ENCODE peak calls at places on chromosomes 16 and 17, in six cellular contexts. One of them, this sample, is unnamed. For H3K27me3 and H3K9me3, the result is how much of the 10 kb centered on the place peaks cover.

GRCh38 chr17:9291912-9292562 is 270.7 kb downstream of the NTN1 start:
- DNase-seq in cardiac muscle cell: peak
- DNase-seq in pancreas: no peak
- DNase-seq in prostate gland: peak
- DNase-seq in effector memory CD4-positive, alpha-beta T cell: no peak
- DNase-seq in tibial nerve: peak
- DNase-seq in this sample: peak

GRCh38 chr16:66976746-66977145 is 11.6 kb upstream of the CES4A start:
- DNase-seq in tibial nerve: no peak
- DNase-seq in effector memory CD4-positive, alpha-beta T cell: no peak
- DNase-seq in cardiac muscle cell: no peak
- DNase-seq in pancreas: no peak
- DNase-seq in prostate gland: no peak
- DNase-seq in this sample: no peak

GRCh38 chr17:38579934-38580333 is 25.8 kb downstream of the SRCIN1 start:
- DNase-seq in cardiac muscle cell: peak
- DNase-seq in pancreas: no peak
- DNase-seq in tibial nerve: no peak
- DNase-seq in prostate gland: no peak
- DNase-seq in effector memory CD4-positive, alpha-beta T cell: no peak
- DNase-seq in this sample: peak

GRCh38 chr16:82509636-82510035 is 117.1 kb upstream of the CDH13 start:
- DNase-seq in prostate gland: no peak
- DNase-seq in cardiac muscle cell: no peak
- DNase-seq in effector memory CD4-positive, alpha-beta T cell: no peak
- DNase-seq in tibial nerve: no peak
- DNase-seq in pancreas: no peak
- DNase-seq in this sample: no peak

GRCh38 chr16:27803775-27804549 is 254.0 kb downstream of the KATNIP start:
- DNase-seq in cardiac muscle cell: no peak
- DNase-seq in pancreas: no peak
- DNase-seq in effector memory CD4-positive, alpha-beta T cell: no peak
- DNase-seq in prostate gland: no peak
- DNase-seq in tibial nerve: no peak
- DNase-seq in this sample: no peak

GRCh38 chr16:49504626-49505025 is 131.0 kb downstream of the C16orf78 start:
- DNase-seq in effector memory CD4-positive, alpha-beta T cell: no peak
- DNase-seq in cardiac muscle cell: no peak
- DNase-seq in pancreas: no peak
- DNase-seq in tibial nerve: no peak
- DNase-seq in prostate gland: no peak
- DNase-seq in this sample: no peak

GRCh38 chr17:45368661-45369060 is 51.8 kb upstream of the MAP3K14 start:
- DNase-seq in cardiac muscle cell: no peak
- DNase-seq in prostate gland: no peak
- DNase-seq in effector memory CD4-positive, alpha-beta T cell: no peak
- DNase-seq in pancreas: no peak
- DNase-seq in tibial nerve: no peak
- DNase-seq in this sample: no peak

GRCh38 chr17:18031955-18032354 is 7.0 kb downstream of the ATPAF2 start:
- DNase-seq in effector memory CD4-positive, alpha-beta T cell: no peak
- DNase-seq in prostate gland: no peak
- DNase-seq in tibial nerve: no peak
- DNase-seq in cardiac muscle cell: no peak
- DNase-seq in pancreas: no peak
- DNase-seq in this sample: no peak

GRCh38 chr16:29736764-29737163 is 9.0 kb downstream of the C16orf54 start:
- DNase-seq in pancreas: no peak
- DNase-seq in effector memory CD4-positive, alpha-beta T cell: no peak
- DNase-seq in tibial nerve: no peak
- DNase-seq in prostate gland: no peak
- DNase-seq in cardiac muscle cell: no peak
- DNase-seq in this sample: no peak

GRCh38 chr17:34542700-34543336 is 36.6 kb upstream of the TMEM132E start:
- DNase-seq in pancreas: no peak
- DNase-seq in cardiac muscle cell: peak
- DNase-seq in tibial nerve: peak
- DNase-seq in effector memory CD4-positive, alpha-beta T cell: peak
- DNase-seq in prostate gland: peak
- DNase-seq in this sample: no peak

GRCh38 chr16:68778551-68779231 is 41.6 kb downstream of the CDH1 start:
- DNase-seq in tibial nerve: no peak
- DNase-seq in prostate gland: peak
- DNase-seq in effector memory CD4-positive, alpha-beta T cell: no peak
- DNase-seq in pancreas: peak
- DNase-seq in cardiac muscle cell: peak
- DNase-seq in this sample: no peak

GRCh38 chr17:69607162-69607834 is 192.8 kb downstream of the MAP2K6 start:
- DNase-seq in prostate gland: peak
- DNase-seq in cardiac muscle cell: peak
- DNase-seq in pancreas: peak
- DNase-seq in tibial nerve: peak
- DNase-seq in effector memory CD4-positive, alpha-beta T cell: no peak
- DNase-seq in this sample: peak

GRCh38 chr17:82927661-82928601 is 88.1 kb upstream of the ZNF750 start:
- DNase-seq in tibial nerve: no peak
- DNase-seq in cardiac muscle cell: no peak
- DNase-seq in effector memory CD4-positive, alpha-beta T cell: no peak
- DNase-seq in pancreas: peak
- DNase-seq in prostate gland: no peak
- DNase-seq in this sample: no peak

GRCh38 chr16:70696368-70696767 is 10.5 kb upstream of the MTSS2 start:
- DNase-seq in tibial nerve: no peak
- DNase-seq in effector memory CD4-positive, alpha-beta T cell: no peak
- DNase-seq in pancreas: peak
- DNase-seq in cardiac muscle cell: no peak
- DNase-seq in prostate gland: no peak
- DNase-seq in this sample: no peak

GRCh38 chr17:66625321-66625767 is 209.6 kb upstream of the CACNG5 start:
- DNase-seq in cardiac muscle cell: no peak
- DNase-seq in pancreas: no peak
- DNase-seq in prostate gland: no peak
- DNase-seq in tibial nerve: no peak
- DNase-seq in effector memory CD4-positive, alpha-beta T cell: no peak
- DNase-seq in this sample: no peak

GRCh38 chr17:751269-752001 is 629 bp downstream of the GEMIN4 start:
- DNase-seq in tibial nerve: no peak
- DNase-seq in cardiac muscle cell: peak
- DNase-seq in pancreas: no peak
- DNase-seq in prostate gland: no peak
- DNase-seq in effector memory CD4-positive, alpha-beta T cell: no peak
- DNase-seq in this sample: peak

GRCh38 chr16:2212362-2213324 is 2.0 kb upstream of the BRICD5 start:
- DNase-seq in cardiac muscle cell: no peak
- DNase-seq in prostate gland: peak
- DNase-seq in tibial nerve: no peak
- DNase-seq in effector memory CD4-positive, alpha-beta T cell: no peak
- DNase-seq in pancreas: peak
- DNase-seq in this sample: no peak

DNA sequence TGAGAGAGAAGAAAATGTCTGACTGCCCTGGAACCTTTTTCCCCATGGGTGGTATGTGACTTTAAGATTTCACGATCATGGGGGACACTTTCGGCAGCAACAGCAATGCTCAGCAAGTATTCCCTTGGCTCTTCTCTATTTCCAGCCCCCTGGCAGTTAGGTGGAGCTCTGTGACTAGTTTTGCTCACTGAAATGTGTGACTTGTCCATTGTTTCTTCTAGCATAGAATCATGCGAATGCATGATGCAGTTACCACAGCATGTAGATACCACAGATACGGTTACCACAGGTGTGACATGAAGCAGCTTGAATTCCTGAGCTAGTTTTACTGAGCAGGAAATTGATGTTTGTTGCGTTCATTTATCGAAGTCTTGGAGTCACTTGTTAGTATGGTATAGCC is 1034.5 kb upstream of the EEF2KMT start:
- DNase-seq in tibial nerve: no peak
- DNase-seq in pancreas: no peak
- DNase-seq in prostate gland: no peak
- DNase-seq in effector memory CD4-positive, alpha-beta T cell: no peak
- DNase-seq in cardiac muscle cell: no peak
- DNase-seq in this sample: no peak
- H3K4me3 ChIP-seq in tibial nerve: no peak
- H3K4me3 ChIP-seq in pancreas: no peak
- H3K4me3 ChIP-seq in prostate gland: no peak
- H3K4me3 ChIP-seq in effector memory CD4-positive, alpha-beta T cell: no peak
- H3K4me3 ChIP-seq in cardiac muscle cell: no peak
- H3K4me3 ChIP-seq in this sample: no peak

GRCh38 chr17:16301963-16302855 is 51.1 kb downstream of the CENPV start:
- DNase-seq in effector memory CD4-positive, alpha-beta T cell: no peak
- DNase-seq in prostate gland: no peak
- DNase-seq in tibial nerve: no peak
- DNase-seq in cardiac muscle cell: no peak
- DNase-seq in pancreas: no peak
- DNase-seq in this sample: no peak

GRCh38 chr17:16300554-16300953 is 52.7 kb downstream of the CENPV start:
- DNase-seq in tibial nerve: no peak
- DNase-seq in cardiac muscle cell: no peak
- DNase-seq in effector memory CD4-positive, alpha-beta T cell: no peak
- DNase-seq in pancreas: no peak
- DNase-seq in prostate gland: no peak
- DNase-seq in this sample: no peak

GRCh38 chr17:16304832-16305231 is 48.4 kb downstream of the CENPV start:
- DNase-seq in cardiac muscle cell: peak
- DNase-seq in tibial nerve: no peak
- DNase-seq in effector memory CD4-positive, alpha-beta T cell: no peak
- DNase-seq in prostate gland: no peak
- DNase-seq in pancreas: no peak
- DNase-seq in this sample: peak

GRCh38 chr17:16298140-16298662 is 55.1 kb downstream of the CENPV start:
- DNase-seq in prostate gland: no peak
- DNase-seq in pancreas: no peak
- DNase-seq in tibial nerve: no peak
- DNase-seq in cardiac muscle cell: no peak
- DNase-seq in effector memory CD4-positive, alpha-beta T cell: no peak
- DNase-seq in this sample: no peak

DNA sequence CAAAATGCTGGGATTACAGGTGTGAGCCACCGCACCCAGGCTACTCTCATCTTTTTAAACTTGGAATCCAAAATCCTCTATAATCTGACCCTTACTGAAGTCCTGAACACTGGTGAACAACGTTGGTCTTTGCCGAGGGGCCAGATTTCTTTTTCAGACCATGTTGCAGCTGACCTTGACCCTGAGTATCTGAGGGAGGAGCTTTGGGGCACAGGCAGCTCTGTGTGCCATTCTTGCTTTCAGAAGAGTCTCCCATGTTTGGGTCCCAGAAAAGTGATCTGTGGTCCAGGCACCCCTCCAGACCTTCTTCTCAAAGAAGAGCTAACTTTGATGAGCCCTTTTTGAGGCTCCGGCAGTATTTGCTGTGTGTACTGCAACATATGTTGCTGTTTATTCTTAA is 50.4 kb downstream of the CENPV start:
- DNase-seq in prostate gland: no peak
- DNase-seq in effector memory CD4-positive, alpha-beta T cell: no peak
- DNase-seq in tibial nerve: no peak
- DNase-seq in pancreas: no peak
- DNase-seq in cardiac muscle cell: no peak
- DNase-seq in this sample: no peak
- H3K27me3 ChIP-seq in prostate gland: under half
- H3K27me3 ChIP-seq in effector memory CD4-positive, alpha-beta T cell: under half
- H3K27me3 ChIP-seq in tibial nerve: under half
- H3K27me3 ChIP-seq in pancreas: under half
- H3K27me3 ChIP-seq in cardiac muscle cell: under half
- H3K27me3 ChIP-seq in this sample: under half

DNA sequence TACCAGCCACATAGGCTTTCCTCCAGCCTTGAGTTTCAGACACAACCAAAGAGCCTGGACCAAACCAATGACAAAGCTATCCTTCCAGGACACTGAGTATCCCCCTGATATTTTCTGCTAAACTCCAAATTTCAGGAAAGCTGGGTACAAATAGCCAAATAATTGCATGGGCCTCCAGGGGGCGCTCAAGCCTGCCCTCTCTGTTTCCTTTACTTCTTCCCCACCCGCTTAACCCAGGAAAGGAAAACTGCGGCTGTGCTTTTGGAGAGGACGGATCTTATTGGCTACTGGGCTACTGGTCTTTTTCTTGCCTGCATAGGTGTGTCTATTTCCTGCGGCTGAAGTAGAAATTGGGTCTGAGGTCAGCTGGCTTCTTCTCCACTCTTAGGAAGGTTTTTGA is 30.1 kb downstream of the GNGT2 start:
- DNase-seq in prostate gland: peak
- DNase-seq in cardiac muscle cell: peak
- DNase-seq in effector memory CD4-positive, alpha-beta T cell: peak
- DNase-seq in pancreas: no peak
- DNase-seq in tibial nerve: peak
- DNase-seq in this sample: peak
- H3K9me3 ChIP-seq in prostate gland: under half
- H3K9me3 ChIP-seq in cardiac muscle cell: under half
- H3K9me3 ChIP-seq in effector memory CD4-positive, alpha-beta T cell: under half
- H3K9me3 ChIP-seq in pancreas: under half
- H3K9me3 ChIP-seq in tibial nerve: under half
- H3K9me3 ChIP-seq in this sample: under half

GRCh38 chr16:81442909-81443687 is 1.5 kb upstream of the CMIP start:
- DNase-seq in cardiac muscle cell: no peak
- DNase-seq in tibial nerve: no peak
- DNase-seq in prostate gland: no peak
- DNase-seq in pancreas: no peak
- DNase-seq in effector memory CD4-positive, alpha-beta T cell: no peak
- DNase-seq in this sample: no peak

GRCh38 chr16:81444448-81445121 is at the start of gene CMIP:
- DNase-seq in tibial nerve: peak
- DNase-seq in pancreas: peak
- DNase-seq in prostate gland: peak
- DNase-seq in cardiac muscle cell: peak
- DNase-seq in effector memory CD4-positive, alpha-beta T cell: peak
- DNase-seq in this sample: peak

GRCh38 chr16:81442220-81442908 is 2.2 kb upstream of the CMIP start:
- DNase-seq in pancreas: no peak
- DNase-seq in cardiac muscle cell: no peak
- DNase-seq in tibial nerve: no peak
- DNase-seq in effector memory CD4-positive, alpha-beta T cell: no peak
- DNase-seq in prostate gland: no peak
- DNase-seq in this sample: no peak

GRCh38 chr16:81445143-81445922 is 725 bp downstream of the CMIP start:
- DNase-seq in prostate gland: no peak
- DNase-seq in tibial nerve: no peak
- DNase-seq in pancreas: peak
- DNase-seq in effector memory CD4-positive, alpha-beta T cell: peak
- DNase-seq in cardiac muscle cell: peak
- DNase-seq in this sample: peak

DNA sequence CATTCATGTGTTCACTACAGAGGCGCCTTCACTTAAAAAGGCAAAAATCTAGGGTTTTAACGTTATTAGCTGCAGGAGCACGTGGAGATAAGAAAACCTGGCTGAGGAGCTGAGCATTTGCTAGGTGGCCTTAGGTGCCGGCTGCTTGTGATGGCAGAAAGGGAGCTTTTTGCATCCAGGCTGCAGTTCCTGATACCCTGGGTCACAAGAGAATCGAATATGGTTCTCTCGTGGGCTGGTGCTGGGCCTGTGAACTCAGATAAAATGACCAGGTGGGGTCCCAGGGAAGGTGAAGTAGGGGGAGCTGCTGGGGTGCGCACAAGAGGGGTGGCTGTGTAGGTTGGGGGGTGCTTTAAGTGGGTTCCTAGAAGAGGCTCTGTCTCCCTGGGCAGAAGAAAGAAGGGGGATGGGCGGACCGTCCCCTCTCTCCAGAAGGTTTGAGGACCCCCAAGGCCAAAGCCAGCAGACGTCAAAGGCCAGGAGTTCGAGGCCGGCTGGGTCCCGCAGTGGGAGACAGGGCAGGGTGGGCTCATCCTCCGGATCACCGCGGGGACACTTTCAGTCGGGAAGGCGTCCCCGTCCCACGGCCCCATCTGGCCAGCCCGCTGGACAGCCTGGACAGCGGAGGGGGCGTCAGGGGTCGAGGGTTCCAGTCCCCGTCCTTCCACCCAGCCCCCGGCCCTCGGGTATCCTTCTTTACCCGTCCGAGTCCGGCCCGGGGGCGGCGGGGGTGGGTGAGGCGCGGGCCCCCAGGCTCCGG is 740 bp upstream of the CMIP start:
- DNase-seq in tibial nerve: no peak
- DNase-seq in prostate gland: no peak
- DNase-seq in effector memory CD4-positive, alpha-beta T cell: no peak
- DNase-seq in cardiac muscle cell: no peak
- DNase-seq in pancreas: peak
- DNase-seq in this sample: no peak
- H3K4me3 ChIP-seq in tibial nerve: peak
- H3K4me3 ChIP-seq in prostate gland: peak
- H3K4me3 ChIP-seq in effector memory CD4-positive, alpha-beta T cell: no peak
- H3K4me3 ChIP-seq in cardiac muscle cell: peak
- H3K4me3 ChIP-seq in pancreas: peak
- H3K4me3 ChIP-seq in this sample: peak

This sample was measured in MG63.